ENCODE peak calls at places on chromosomes 16 and 17, in five cellular contexts. V, C, F, A and J are unnamed samples.

GRCh38 chr16:11254913-11255736 is 879 bp downstream of the SOCS1 start:
- DNase-seq in V (peak; percentile 34), C (no peak), F (peak; percentile 85), A (peak; percentile 63), J (no peak)

GRCh38 chr16:74999208-74999682 is 421 bp downstream of the ZNRF1 start:
- DNase-seq in V (no peak), C (no peak), F (peak; percentile 76), A (peak; percentile 66), J (no peak)

GRCh38 chr17:35313875-35314409 is 59.5 kb downstream of the SLFN11 start:
- DNase-seq in V (no peak), C (no peak), F (peak; percentile 77), A (no peak), J (no peak)

GRCh38 chr17:50679008-50679544 is 28.6 kb downstream of the ANKRD40 start:
- DNase-seq in V (no peak), C (no peak), F (peak; percentile 43), A (no peak), J (peak; percentile 35)

GRCh38 chr16:24539295-24539849 is at the start of gene RBBP6:
- DNase-seq in V (peak; percentile 95), C (peak; percentile 64), F (peak; percentile 99), A (peak; percentile 99), J (peak; percentile 88)

GRCh38 chr17:12296120-12296727 is 275.5 kb downstream of the MAP2K4 start:
- DNase-seq in V (peak; percentile 7), C (no peak), F (no peak), A (peak; percentile 67), J (no peak)

GRCh38 chr16:46961373-46962353 is 11.8 kb downstream of the DNAJA2 start:
- DNase-seq in V (no peak), C (no peak), F (no peak), A (peak; percentile 19), J (no peak)

GRCh38 chr17:40810505-40810904 is 10.7 kb upstream of the KRT28 start:
- DNase-seq in V (no peak), C (no peak), F (no peak), A (no peak), J (no peak)

DNA sequence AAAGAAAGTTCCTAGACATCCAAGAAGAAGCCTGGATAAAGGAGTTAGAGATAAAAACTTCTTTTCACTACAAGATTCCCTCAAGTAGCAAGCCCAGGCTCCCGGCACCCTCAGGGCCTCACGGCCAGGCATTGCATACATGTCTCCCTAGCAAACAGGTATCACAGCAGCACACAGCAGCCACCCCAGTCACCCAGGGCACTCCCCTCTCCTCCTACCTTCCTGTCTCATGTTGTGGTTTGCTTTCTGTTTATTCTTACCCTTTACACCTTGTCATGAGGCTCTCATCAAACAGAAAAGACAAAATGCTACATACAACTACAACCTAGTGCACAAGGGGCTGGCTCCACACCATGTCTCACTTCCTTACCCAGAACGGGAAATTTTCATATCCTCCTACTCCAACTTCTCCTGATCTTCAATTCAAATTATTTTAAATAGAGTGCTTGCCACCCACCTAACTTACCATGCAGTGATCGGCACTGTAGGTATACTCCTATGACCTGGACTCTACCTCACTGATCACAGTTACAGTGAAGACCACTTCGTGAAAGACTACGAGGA is 42.7 kb downstream of the XPO6 start:
- DNase-seq in V (no peak), C (no peak), F (no peak), A (no peak), J (no peak)
- H3K36me3 ChIP-seq in V (peaks cover 15% of the 10 kb centered on the region), C (peaks cover 54% of the 10 kb centered on the region), F (peaks cover 24% of the 10 kb centered on the region), A (peaks cover 58% of the 10 kb centered on the region), J (peaks cover 81% of the 10 kb centered on the region)

GRCh38 chr16:62752837-62753236 is 716.6 kb upstream of the CDH8 start:
- DNase-seq in V (no peak), C (no peak), F (peak; percentile 10), A (no peak), J (no peak)

GRCh38 chr16:62755938-62756337 is 719.7 kb upstream of the CDH8 start:
- DNase-seq in V (no peak), C (no peak), F (no peak), A (no peak), J (no peak)

GRCh38 chr16:62751218-62751617 is 715.0 kb upstream of the CDH8 start:
- DNase-seq in V (peak; percentile 58), C (no peak), F (no peak), A (no peak), J (no peak)
- H3K4me3 ChIP-seq in V (no peak overlapping the region), C (no peak overlapping the region), F (no peak overlapping the region), A (no peak overlapping the region), J (no peak overlapping the region)

GRCh38 chr16:56365552-56365951 is 59.8 kb downstream of the AMFR start:
- DNase-seq in V (no peak), C (no peak), F (no peak), A (no peak), J (no peak)
- H3K36me3 ChIP-seq in V (no peaks in the 10 kb centered on the region), C (peaks cover 36% of the 10 kb centered on the region), F (peaks cover 16% of the 10 kb centered on the region), A (peaks cover 80% of the 10 kb centered on the region), J (peaks cover 58% of the 10 kb centered on the region)

DNA sequence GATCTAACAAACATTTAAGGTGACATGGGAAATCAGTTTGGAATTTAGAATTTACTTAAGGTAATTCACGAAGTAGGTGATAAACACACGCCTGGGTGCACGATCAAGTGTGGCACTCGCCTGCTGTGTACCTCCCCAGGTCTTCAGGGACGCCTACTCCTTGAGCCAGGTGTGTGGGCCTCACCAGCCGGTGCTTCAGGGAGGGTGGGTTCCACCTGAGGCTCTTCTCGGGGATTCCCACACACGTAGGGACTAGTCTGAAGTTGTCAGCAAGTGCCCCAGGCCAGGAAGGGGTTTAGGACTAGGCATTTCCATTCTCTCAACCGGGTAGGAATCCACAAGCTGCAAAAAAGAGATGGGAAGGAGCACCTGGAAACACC is 9.8 kb upstream of the NAT9 start:
- DNase-seq in V (no peak), C (no peak), F (no peak), A (no peak), J (no peak)
- H3K4me3 ChIP-seq in V (no peak overlapping the region), C (no peak overlapping the region), F (no peak overlapping the region), A (no peak overlapping the region), J (no peak overlapping the region)

GRCh38 chr17:72658675-72659074 is 433.8 kb downstream of the SLC39A11 start:
- DNase-seq in V (no peak), C (no peak), F (no peak), A (no peak), J (no peak)

GRCh38 chr17:72660274-72661092 is 432.0 kb downstream of the SLC39A11 start:
- DNase-seq in V (no peak), C (peak; percentile 19), F (no peak), A (no peak), J (no peak)

GRCh38 chr17:72659811-72660210 is 432.7 kb downstream of the SLC39A11 start:
- DNase-seq in V (no peak), C (no peak), F (no peak), A (no peak), J (no peak)

GRCh38 chr17:72656114-72656763 is 436.2 kb downstream of the SLC39A11 start:
- DNase-seq in V (no peak), C (no peak), F (no peak), A (no peak), J (no peak)

DNA sequence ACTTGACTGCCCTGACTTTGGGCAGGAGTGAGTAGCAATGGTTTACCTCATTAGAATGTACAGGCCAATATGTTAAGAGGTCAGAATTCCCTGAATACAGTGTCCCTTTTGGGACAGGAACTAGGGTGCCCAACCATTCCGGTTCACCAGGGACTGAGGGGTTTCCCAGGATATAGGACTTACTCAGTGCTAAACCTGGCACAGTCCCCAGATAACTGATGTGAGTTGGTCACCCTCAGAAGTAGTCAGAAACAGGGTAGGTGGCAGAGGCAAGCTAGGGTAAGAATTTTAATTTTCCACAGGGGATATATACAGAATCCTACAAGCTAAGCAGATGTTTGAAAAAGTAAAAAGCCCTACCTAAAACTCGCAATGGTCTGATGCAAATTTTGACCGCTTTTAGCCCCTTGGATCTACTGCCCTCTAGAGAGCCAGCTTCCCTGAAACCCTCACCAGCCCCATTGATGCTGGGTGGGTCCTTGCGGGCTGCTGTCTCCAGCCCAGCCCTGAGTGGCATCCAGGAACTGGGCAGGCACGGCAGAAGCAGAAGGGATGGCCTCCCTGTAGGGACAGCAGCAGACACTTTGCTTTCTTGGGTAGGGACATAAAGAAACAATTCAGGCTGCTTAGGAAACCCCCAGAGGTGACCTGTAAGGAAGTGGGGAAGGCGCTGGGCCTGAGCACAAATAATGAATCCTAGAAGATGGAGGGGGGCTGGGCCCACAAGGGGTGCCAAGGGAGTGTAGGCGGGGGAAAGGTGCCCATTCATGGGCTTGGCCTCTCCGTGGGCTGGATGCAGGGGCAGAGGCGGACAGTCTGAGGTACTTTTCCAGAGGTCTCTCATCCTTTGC is 434.8 kb downstream of the SLC39A11 start:
- DNase-seq in V (no peak), C (no peak), F (no peak), A (no peak), J (no peak)
- H3K36me3 ChIP-seq in V (no peaks in the 10 kb centered on the region), C (no peaks in the 10 kb centered on the region), F (no peaks in the 10 kb centered on the region), A (no peaks in the 10 kb centered on the region), J (no peaks in the 10 kb centered on the region)